ENCODE peak calls at places on chromosome 11, in four cellular contexts. W is activated naive CD8-positive, alpha-beta T cell treated with anti-CD3 and anti-CD28 coated beads, Interleukin-2, amount 10 ng/mL, durations not matched to agents 7 days and 5 days; E is amygdala; I is T-helper 2 cell. A is an unnamed sample.

GRCh38 chr11:116948375-116948774 is 111.0 kb upstream of the APOA1 start:
- DNase-seq in W (no peak), E (no peak), I (no peak), A (no peak)

GRCh38 chr11:23769214-23769613 is 727.6 kb upstream of the LUZP2 start:
- DNase-seq in W (no peak), E (no peak), I (no peak), A (no peak)

GRCh38 chr11:46246514-46246913 is 30.9 kb upstream of the CREB3L1 start:
- DNase-seq in W (no peak), E (no peak), I (no peak), A (no peak)

GRCh38 chr11:40819230-40819629 is 640.2 kb downstream of the LRRC4C start:
- DNase-seq in W (no peak), E (no peak), I (no peak), A (no peak)

GRCh38 chr11:101584651-101585050 is 844 bp upstream of the TRPC6 start:
- DNase-seq in W (no peak), E (no peak), I (no peak), A (no peak)

GRCh38 chr11:25065711-25066110 is 568.9 kb downstream of the LUZP2 start:
- DNase-seq in W (no peak), E (no peak), I (no peak), A (no peak)

GRCh38 chr11:8243458-8243857 is 20.2 kb downstream of the LMO1 start:
- DNase-seq in W (no peak), E (no peak), I (no peak), A (no peak)

GRCh38 chr11:1877211-1878133 is 14.2 kb downstream of the PRR33 start:
- DNase-seq in W (peak; percentile 26), E (no peak), I (no peak), A (peak; percentile 39)

GRCh38 chr11:120706257-120706656 is 194.7 kb downstream of the GRIK4 start:
- DNase-seq in W (no peak), E (no peak), I (no peak), A (no peak)

GRCh38 chr11:17827006-17827405 is 92.4 kb downstream of the KCNC1 start:
- DNase-seq in W (no peak), E (no peak), I (no peak), A (no peak)

GRCh38 chr11:73663604-73664495 is 17.5 kb downstream of the PLEKHB1 start:
- DNase-seq in W (no peak), E (no peak), I (no peak), A (no peak)

GRCh38 chr11:62689421-62690183 is at the start of gene LRRN4CL:
- DNase-seq in W (no peak), E (no peak), I (no peak), A (peak; percentile 65)

GRCh38 chr11:7571640-7572000 is 57.8 kb downstream of the PPFIBP2 start:
- DNase-seq in W (no peak), E (peak; percentile 35), I (no peak), A (peak; percentile 71)

GRCh38 chr11:33965032-33965431 is 73.2 kb upstream of the LMO2 start:
- DNase-seq in W (no peak), E (no peak), I (no peak), A (no peak)

GRCh38 chr11:110818032-110818687 is 105.9 kb upstream of the ARHGAP20 start:
- DNase-seq in W (no peak), E (no peak), I (no peak), A (no peak)

GRCh38 chr11:1763796-1764661 is at the start of gene CTSD:
- DNase-seq in W (peak; percentile 98), E (peak; percentile 79), I (peak; percentile 81), A (peak; percentile 88)

GRCh38 chr11:65506770-65507485 is 8.1 kb downstream of the MALAT1 start:
- DNase-seq in W (no peak), E (no peak), I (peak; percentile 33), A (no peak)

GRCh38 chr11:95279921-95280861 is 49.2 kb upstream of the SESN3 start:
- DNase-seq in W (no peak), E (peak; percentile 29), I (no peak), A (no peak)

GRCh38 chr11:17008099-17008498 is 6.1 kb downstream of the PLEKHA7 start:
- DNase-seq in W (no peak), E (no peak), I (no peak), A (no peak)